ENCODE peak calls at places on chromosomes 4 and X, in eight cellular contexts. U is heart left ventricle, Y is endothelial cell of umbilical vein, B is tibial nerve, E is K562, C is testis, W is body of pancreas, J is stomach. R is an unnamed sample.
A peak's percentile ranks its signal among the peaks of the same experiment; 100 is the strongest.

GRCh38 chr4:386708-387105 is 49.1 kb downstream of the ZNF141 start:
- DNase-seq in B (no peak), J (no peak), E (no peak), Y (no peak), W (no peak), U (no peak), C (peak; percentile 20), R (no peak)

GRCh38 chr4:629916-630641 is 4.7 kb downstream of the PDE6B start:
- DNase-seq in Y (no peak), J (no peak), E (no peak), C (no peak), W (no peak), B (no peak), U (no peak), R (no peak)

GRCh38 chr4:93201471-93201870 is 627.1 kb upstream of the ATOH1 start:
- DNase-seq in U (no peak), E (no peak), J (no peak), B (no peak), Y (no peak), W (no peak), C (no peak), R (no peak)

GRCh38 chr4:101169044-101170014 is 178.0 kb downstream of the PPP3CA start:
- DNase-seq in U (no peak), B (peak; percentile 48), Y (peak; percentile 60), W (peak; percentile 74), E (no peak), C (peak; percentile 68), J (peak; percentile 53), R (peak; percentile 73)

GRCh38 chrX:10015711-10016515 is 48.8 kb downstream of the CLDN34 start:
- DNase-seq in B (no peak), E (no peak), U (peak; percentile 68), C (no peak), J (no peak), W (peak; percentile 47), Y (peak; percentile 29), R (peak; percentile 42)

GRCh38 chr4:28386776-28387175 is 1526.1 kb downstream of the STIM2 start:
- DNase-seq in Y (no peak), E (no peak), U (no peak), W (no peak), J (no peak), C (no peak), B (no peak), R (no peak)

GRCh38 chr4:168451744-168452394 is 28.4 kb downstream of the DDX60L start:
- DNase-seq in Y (peak; percentile 76), U (no peak), J (no peak), E (no peak), W (no peak), B (no peak), C (no peak), R (no peak)

GRCh38 chr4:125368161-125368560 is 53.4 kb downstream of the FAT4 start:
- DNase-seq in J (no peak), C (no peak), B (no peak), E (no peak), W (no peak), Y (peak; percentile 84), U (no peak), R (no peak)

GRCh38 chr4:122963222-122963621 is 40.8 kb upstream of the NUDT6 start:
- DNase-seq in Y (no peak), J (no peak), C (no peak), B (no peak), W (no peak), E (no peak), U (no peak), R (no peak)

GRCh38 chr4:1247811-1248261 is 1.1 kb downstream of the CTBP1 start:
- DNase-seq in B (no peak), J (no peak), E (no peak), C (no peak), W (no peak), U (no peak), Y (no peak), R (no peak)

GRCh38 chr4:111064342-111064993 is 441.6 kb upstream of the PITX2 start:
- DNase-seq in B (no peak), J (no peak), E (no peak), C (no peak), Y (no peak), U (no peak), W (no peak), R (no peak)

GRCh38 chrX:39821011-39821708 is 276.6 kb downstream of the BCOR start:
- DNase-seq in B (no peak), U (peak; percentile 62), J (no peak), C (peak; percentile 45), E (no peak), Y (peak; percentile 13), W (peak; percentile 26), R (peak; percentile 50)

GRCh38 chr4:11079171-11079570 is 349.5 kb downstream of the HS3ST1 start:
- DNase-seq in J (no peak), B (no peak), Y (no peak), C (no peak), W (no peak), E (no peak), U (no peak), R (no peak)

GRCh38 chr4:55008166-55009056 is 117.0 kb downstream of the KDR start:
- DNase-seq in Y (peak; percentile 94), U (no peak), W (no peak), C (peak; percentile 23), J (no peak), B (no peak), E (peak; percentile 68), R (peak; percentile 31)

GRCh38 chr4:114249561-114250356 is 270.3 kb upstream of the ARSJ start:
- DNase-seq in U (no peak), B (no peak), W (no peak), Y (no peak), J (no peak), E (no peak), C (no peak), R (no peak)

GRCh38 chr4:61202638-61203495 is 2.7 kb downstream of the ADGRL3 start:
- DNase-seq in Y (no peak), W (no peak), E (no peak), J (no peak), U (peak; percentile 28), C (peak; percentile 48), B (no peak), R (no peak)

GRCh38 chrX:106897259-106897658 is 5.9 kb downstream of the RIPPLY1 start:
- DNase-seq in U (no peak), C (no peak), W (no peak), Y (no peak), B (no peak), J (no peak), E (no peak), R (no peak)

GRCh38 chr4:112704991-112705845 is 68.3 kb downstream of the LARP7 start:
- DNase-seq in Y (peak; percentile 46), E (no peak), B (peak; percentile 19), W (peak; percentile 42), U (peak; percentile 73), J (peak; percentile 39), C (peak; percentile 67), R (peak; percentile 41)

GRCh38 chrX:103918050-103918449 is 44.4 kb upstream of the TMSB15B start:
- DNase-seq in C (peak; percentile 70), J (peak; percentile 45), U (no peak), Y (peak; percentile 59), B (peak; percentile 5), W (peak; percentile 47), E (peak; percentile 37), R (peak; percentile 31)

GRCh38 chr4:128866691-128867090 is 57.2 kb downstream of the JADE1 start:
- DNase-seq in C (no peak), W (no peak), E (no peak), U (no peak), B (no peak), Y (no peak), J (no peak), R (no peak)

GRCh38 chrX:155611302-155611701 is 1.4 kb downstream of the TMLHE start:
- DNase-seq in C (no peak), J (no peak), W (no peak), B (no peak), U (no peak), E (no peak), Y (peak; percentile 1), R (no peak)

GRCh38 chr4:91935217-91935616 is 368.5 kb upstream of the GRID2 start:
- DNase-seq in Y (no peak), J (no peak), U (no peak), E (no peak), W (no peak), B (no peak), C (no peak), R (no peak)

DNA sequence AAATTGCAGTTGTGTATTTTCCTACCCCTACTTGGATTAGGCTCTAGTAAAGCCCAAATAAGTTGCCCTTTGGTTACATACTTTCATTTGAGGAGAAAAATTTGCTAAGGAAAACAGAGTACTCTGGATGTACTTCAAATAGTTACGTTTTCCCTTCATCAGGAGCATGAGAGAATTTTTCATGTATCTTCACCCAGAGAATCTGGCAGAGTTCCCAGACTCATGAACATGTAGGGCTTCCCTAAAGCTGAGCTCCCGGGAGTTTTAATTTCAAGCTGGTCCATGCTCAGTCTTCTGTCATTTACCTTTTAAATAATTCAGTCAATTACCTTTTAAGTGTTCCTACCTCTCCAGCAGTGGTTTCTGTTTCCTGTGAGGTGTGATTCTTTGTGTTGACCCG is 367.5 kb upstream of the GRID2 start:
- DNase-seq in U (no peak), Y (no peak), B (no peak), C (peak; percentile 32), E (no peak), W (no peak), J (no peak), R (peak; percentile 13)
- H3K4me3 ChIP-seq in U (no peak overlapping the region), Y (no peak overlapping the region), B (no peak overlapping the region), C (no peak overlapping the region), E (no peak overlapping the region), W (no peak overlapping the region), J (no peak overlapping the region), R (no peak overlapping the region)

GRCh38 chr4:6986781-6987565 is 56.2 kb upstream of the TADA2B start:
- DNase-seq in U (peak; percentile 97), E (peak; percentile 97), B (peak; percentile 93), Y (peak; percentile 92), W (peak; percentile 95), J (peak; percentile 96), C (peak; percentile 97), R (peak; percentile 95)
- H3K4me1 ChIP-seq in U (peaks cover 49% of the 10 kb centered on the region), E (peaks cover 31% of the 10 kb centered on the region), B (peaks cover 76% of the 10 kb centered on the region), Y (peaks cover 60% of the 10 kb centered on the region), W (peaks cover 51% of the 10 kb centered on the region), J (peaks cover 88% of the 10 kb centered on the region), C (peaks cover 48% of the 10 kb centered on the region), R (peaks cover 43% of the 10 kb centered on the region)

GRCh38 chr4:102341201-102341600 is 4.1 kb downstream of the SLC39A8 start:
- DNase-seq in C (no peak), Y (peak; percentile 58), E (no peak), U (no peak), W (no peak), B (no peak), J (no peak), R (no peak)
- TF ChIP-seq POLR2A in C (no peak), Y (no peak), E (no peak), U (no peak), W (no peak), B (no peak), J (no peak), R (no peak)

DNA sequence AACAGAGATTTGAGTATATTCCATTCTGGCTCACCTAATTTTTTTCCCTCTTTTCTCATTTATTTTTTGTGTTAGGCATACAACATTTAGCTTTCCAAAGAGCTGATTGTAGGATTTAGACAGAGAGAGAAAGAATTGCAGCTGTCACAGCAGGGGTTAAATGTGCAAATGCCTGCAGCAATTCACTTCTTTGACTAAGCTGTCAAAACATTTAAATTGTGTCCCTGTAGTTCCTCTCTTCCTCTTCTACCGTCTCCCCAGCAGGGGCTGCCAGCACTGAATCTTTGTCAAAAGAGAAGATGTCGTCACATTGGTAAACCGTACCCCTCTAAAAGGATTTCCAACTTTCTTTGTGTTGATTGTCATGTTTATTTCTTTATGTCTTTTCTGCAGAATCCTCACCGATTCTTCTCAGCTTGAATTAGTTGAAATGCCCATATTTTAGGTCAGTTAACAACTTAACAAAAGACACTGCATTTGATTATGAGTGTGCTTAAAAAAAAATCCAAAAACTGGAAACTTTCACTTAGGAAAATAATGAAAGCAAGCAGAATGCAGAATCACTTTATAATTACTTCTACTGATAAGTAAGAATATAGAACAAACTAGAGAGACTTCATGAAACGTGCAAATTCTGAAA is 111.1 kb upstream of the PTPN13 start:
- DNase-seq in J (no peak), E (no peak), B (no peak), U (no peak), Y (no peak), C (no peak), W (no peak), R (no peak)
- H3K4me3 ChIP-seq in J (no peak overlapping the region), E (no peak overlapping the region), B (no peak overlapping the region), U (no peak overlapping the region), Y (no peak overlapping the region), C (no peak overlapping the region), W (no peak overlapping the region), R (no peak overlapping the region)